ENCODE peak calls at places on chromosomes 5 and 9, in eight cellular contexts. One of them, this sample, is unnamed.

GRCh38 chr9:133609311-133610098 is at the start of gene FAM163B:
- DNase-seq in AML-193: no peak
- DNase-seq in G401: peak; percentile 36
- DNase-seq in activated CD4-positive, alpha-beta T cell treated with anti-CD3 and anti-CD28 coated beads, Interleukin-2, amount 50 U/mL, for 1 hour: peak; percentile 29
- DNase-seq in IMR-90: peak; percentile 22
- DNase-seq in AG04450: no peak
- DNase-seq in NCI-H345: no peak
- DNase-seq in stimulated activated CD4-positive, alpha-beta T cell treated with anti-CD3 and anti-CD28 coated beads, Interleukin-1b, Interleukin-23, amount 100 ng/mL, for 24 hours: no peak
- DNase-seq in this sample: no peak

GRCh38 chr5:139147743-139148079 is 50.5 kb downstream of the SIL1 start:
- DNase-seq in stimulated activated CD4-positive, alpha-beta T cell treated with anti-CD3 and anti-CD28 coated beads, Interleukin-1b, Interleukin-23, amount 100 ng/mL, for 24 hours: no peak
- DNase-seq in G401: peak; percentile 66
- DNase-seq in AML-193: no peak
- DNase-seq in NCI-H345: peak; percentile 74
- DNase-seq in IMR-90: peak; percentile 54
- DNase-seq in activated CD4-positive, alpha-beta T cell treated with anti-CD3 and anti-CD28 coated beads, Interleukin-2, amount 50 U/mL, for 1 hour: no peak
- DNase-seq in AG04450: no peak
- DNase-seq in this sample: peak; percentile 75

GRCh38 chr5:98458004-98458403 is 315.5 kb upstream of the RGMB start:
- DNase-seq in NCI-H345: no peak
- DNase-seq in AML-193: no peak
- DNase-seq in stimulated activated CD4-positive, alpha-beta T cell treated with anti-CD3 and anti-CD28 coated beads, Interleukin-1b, Interleukin-23, amount 100 ng/mL, for 24 hours: no peak
- DNase-seq in AG04450: peak; percentile 44
- DNase-seq in activated CD4-positive, alpha-beta T cell treated with anti-CD3 and anti-CD28 coated beads, Interleukin-2, amount 50 U/mL, for 1 hour: no peak
- DNase-seq in G401: no peak
- DNase-seq in IMR-90: peak; percentile 95
- DNase-seq in this sample: peak; percentile 36

GRCh38 chr5:45109636-45110035 is 300.9 kb downstream of the MRPS30 start:
- DNase-seq in G401: no peak
- DNase-seq in IMR-90: no peak
- DNase-seq in activated CD4-positive, alpha-beta T cell treated with anti-CD3 and anti-CD28 coated beads, Interleukin-2, amount 50 U/mL, for 1 hour: no peak
- DNase-seq in NCI-H345: no peak
- DNase-seq in AG04450: no peak
- DNase-seq in AML-193: no peak
- DNase-seq in stimulated activated CD4-positive, alpha-beta T cell treated with anti-CD3 and anti-CD28 coated beads, Interleukin-1b, Interleukin-23, amount 100 ng/mL, for 24 hours: no peak
- DNase-seq in this sample: no peak

GRCh38 chr5:145244788-145245187 is 590.4 kb downstream of the PRELID2 start:
- DNase-seq in stimulated activated CD4-positive, alpha-beta T cell treated with anti-CD3 and anti-CD28 coated beads, Interleukin-1b, Interleukin-23, amount 100 ng/mL, for 24 hours: no peak
- DNase-seq in AG04450: no peak
- DNase-seq in AML-193: no peak
- DNase-seq in NCI-H345: no peak
- DNase-seq in G401: no peak
- DNase-seq in activated CD4-positive, alpha-beta T cell treated with anti-CD3 and anti-CD28 coated beads, Interleukin-2, amount 50 U/mL, for 1 hour: no peak
- DNase-seq in IMR-90: peak; percentile 66
- DNase-seq in this sample: peak; percentile 8

GRCh38 chr5:7017004-7017770 is 304.0 kb downstream of the TENT4A start:
- DNase-seq in stimulated activated CD4-positive, alpha-beta T cell treated with anti-CD3 and anti-CD28 coated beads, Interleukin-1b, Interleukin-23, amount 100 ng/mL, for 24 hours: no peak
- DNase-seq in NCI-H345: no peak
- DNase-seq in AG04450: no peak
- DNase-seq in AML-193: no peak
- DNase-seq in G401: peak; percentile 31
- DNase-seq in IMR-90: no peak
- DNase-seq in activated CD4-positive, alpha-beta T cell treated with anti-CD3 and anti-CD28 coated beads, Interleukin-2, amount 50 U/mL, for 1 hour: no peak
- DNase-seq in this sample: no peak

GRCh38 chr5:128213340-128213739 is 129.8 kb downstream of the SLC12A2 start:
- DNase-seq in IMR-90: peak; percentile 77
- DNase-seq in G401: peak; percentile 63
- DNase-seq in activated CD4-positive, alpha-beta T cell treated with anti-CD3 and anti-CD28 coated beads, Interleukin-2, amount 50 U/mL, for 1 hour: peak; percentile 25
- DNase-seq in AG04450: no peak
- DNase-seq in NCI-H345: peak; percentile 30
- DNase-seq in AML-193: peak; percentile 25
- DNase-seq in stimulated activated CD4-positive, alpha-beta T cell treated with anti-CD3 and anti-CD28 coated beads, Interleukin-1b, Interleukin-23, amount 100 ng/mL, for 24 hours: no peak
- DNase-seq in this sample: peak; percentile 80

GRCh38 chr9:33924978-33925797 is 108.2 kb downstream of the UBE2R2 start:
- DNase-seq in IMR-90: peak; percentile 54
- DNase-seq in AG04450: peak; percentile 16
- DNase-seq in activated CD4-positive, alpha-beta T cell treated with anti-CD3 and anti-CD28 coated beads, Interleukin-2, amount 50 U/mL, for 1 hour: peak; percentile 10
- DNase-seq in NCI-H345: no peak
- DNase-seq in AML-193: peak; percentile 6
- DNase-seq in stimulated activated CD4-positive, alpha-beta T cell treated with anti-CD3 and anti-CD28 coated beads, Interleukin-1b, Interleukin-23, amount 100 ng/mL, for 24 hours: no peak
- DNase-seq in G401: peak; percentile 85
- DNase-seq in this sample: peak; percentile 41

GRCh38 chr5:462051-462481 is 19.1 kb downstream of the EXOC3 start:
- DNase-seq in IMR-90: no peak
- DNase-seq in activated CD4-positive, alpha-beta T cell treated with anti-CD3 and anti-CD28 coated beads, Interleukin-2, amount 50 U/mL, for 1 hour: no peak
- DNase-seq in G401: no peak
- DNase-seq in stimulated activated CD4-positive, alpha-beta T cell treated with anti-CD3 and anti-CD28 coated beads, Interleukin-1b, Interleukin-23, amount 100 ng/mL, for 24 hours: no peak
- DNase-seq in NCI-H345: no peak
- DNase-seq in AG04450: no peak
- DNase-seq in AML-193: no peak
- DNase-seq in this sample: no peak

GRCh38 chr9:87909310-87910041 is 8.3 kb upstream of the SPATA31C1 start:
- DNase-seq in stimulated activated CD4-positive, alpha-beta T cell treated with anti-CD3 and anti-CD28 coated beads, Interleukin-1b, Interleukin-23, amount 100 ng/mL, for 24 hours: no peak
- DNase-seq in AG04450: no peak
- DNase-seq in activated CD4-positive, alpha-beta T cell treated with anti-CD3 and anti-CD28 coated beads, Interleukin-2, amount 50 U/mL, for 1 hour: no peak
- DNase-seq in AML-193: no peak
- DNase-seq in NCI-H345: no peak
- DNase-seq in G401: no peak
- DNase-seq in IMR-90: no peak
- DNase-seq in this sample: no peak

GRCh38 chr9:36930941-36931340 is 103.1 kb downstream of the PAX5 start:
- DNase-seq in AG04450: no peak
- DNase-seq in IMR-90: no peak
- DNase-seq in stimulated activated CD4-positive, alpha-beta T cell treated with anti-CD3 and anti-CD28 coated beads, Interleukin-1b, Interleukin-23, amount 100 ng/mL, for 24 hours: no peak
- DNase-seq in G401: no peak
- DNase-seq in AML-193: no peak
- DNase-seq in activated CD4-positive, alpha-beta T cell treated with anti-CD3 and anti-CD28 coated beads, Interleukin-2, amount 50 U/mL, for 1 hour: no peak
- DNase-seq in NCI-H345: no peak
- DNase-seq in this sample: no peak

GRCh38 chr9:129111143-129111761 is at the start of gene PTPA:
- DNase-seq in G401: peak; percentile 83
- DNase-seq in AG04450: peak; percentile 53
- DNase-seq in NCI-H345: peak; percentile 93
- DNase-seq in activated CD4-positive, alpha-beta T cell treated with anti-CD3 and anti-CD28 coated beads, Interleukin-2, amount 50 U/mL, for 1 hour: peak; percentile 82
- DNase-seq in IMR-90: peak; percentile 85
- DNase-seq in stimulated activated CD4-positive, alpha-beta T cell treated with anti-CD3 and anti-CD28 coated beads, Interleukin-1b, Interleukin-23, amount 100 ng/mL, for 24 hours: peak; percentile 57
- DNase-seq in AML-193: peak; percentile 68
- DNase-seq in this sample: peak; percentile 62

GRCh38 chr9:104027295-104027694 is 66.8 kb upstream of the SMC2 start:
- DNase-seq in AG04450: no peak
- DNase-seq in IMR-90: no peak
- DNase-seq in stimulated activated CD4-positive, alpha-beta T cell treated with anti-CD3 and anti-CD28 coated beads, Interleukin-1b, Interleukin-23, amount 100 ng/mL, for 24 hours: no peak
- DNase-seq in NCI-H345: peak; percentile 3
- DNase-seq in G401: no peak
- DNase-seq in AML-193: no peak
- DNase-seq in activated CD4-positive, alpha-beta T cell treated with anti-CD3 and anti-CD28 coated beads, Interleukin-2, amount 50 U/mL, for 1 hour: no peak
- DNase-seq in this sample: no peak

GRCh38 chr5:174229640-174230350 is 184.3 kb downstream of the NSG2 start:
- DNase-seq in IMR-90: peak; percentile 4
- DNase-seq in AML-193: no peak
- DNase-seq in G401: no peak
- DNase-seq in AG04450: peak; percentile 38
- DNase-seq in activated CD4-positive, alpha-beta T cell treated with anti-CD3 and anti-CD28 coated beads, Interleukin-2, amount 50 U/mL, for 1 hour: no peak
- DNase-seq in stimulated activated CD4-positive, alpha-beta T cell treated with anti-CD3 and anti-CD28 coated beads, Interleukin-1b, Interleukin-23, amount 100 ng/mL, for 24 hours: no peak
- DNase-seq in NCI-H345: no peak
- DNase-seq in this sample: peak; percentile 94

GRCh38 chr9:5578698-5579085 is 50.2 kb upstream of the RIC1 start:
- DNase-seq in activated CD4-positive, alpha-beta T cell treated with anti-CD3 and anti-CD28 coated beads, Interleukin-2, amount 50 U/mL, for 1 hour: no peak
- DNase-seq in AG04450: no peak
- DNase-seq in NCI-H345: no peak
- DNase-seq in G401: no peak
- DNase-seq in IMR-90: no peak
- DNase-seq in AML-193: no peak
- DNase-seq in stimulated activated CD4-positive, alpha-beta T cell treated with anti-CD3 and anti-CD28 coated beads, Interleukin-1b, Interleukin-23, amount 100 ng/mL, for 24 hours: no peak
- DNase-seq in this sample: no peak

GRCh38 chr5:6402939-6403338 is 24.6 kb upstream of the MED10 start:
- DNase-seq in IMR-90: no peak
- DNase-seq in activated CD4-positive, alpha-beta T cell treated with anti-CD3 and anti-CD28 coated beads, Interleukin-2, amount 50 U/mL, for 1 hour: no peak
- DNase-seq in stimulated activated CD4-positive, alpha-beta T cell treated with anti-CD3 and anti-CD28 coated beads, Interleukin-1b, Interleukin-23, amount 100 ng/mL, for 24 hours: no peak
- DNase-seq in AG04450: no peak
- DNase-seq in AML-193: no peak
- DNase-seq in G401: no peak
- DNase-seq in NCI-H345: no peak
- DNase-seq in this sample: no peak

GRCh38 chr5:81202652-81203051 is 30.5 kb upstream of the CKMT2 start:
- DNase-seq in G401: no peak
- DNase-seq in AG04450: no peak
- DNase-seq in activated CD4-positive, alpha-beta T cell treated with anti-CD3 and anti-CD28 coated beads, Interleukin-2, amount 50 U/mL, for 1 hour: no peak
- DNase-seq in stimulated activated CD4-positive, alpha-beta T cell treated with anti-CD3 and anti-CD28 coated beads, Interleukin-1b, Interleukin-23, amount 100 ng/mL, for 24 hours: no peak
- DNase-seq in AML-193: no peak
- DNase-seq in NCI-H345: no peak
- DNase-seq in IMR-90: peak; percentile 14
- DNase-seq in this sample: no peak

GRCh38 chr9:14652729-14653377 is 40.4 kb downstream of the ZDHHC21 start:
- DNase-seq in IMR-90: peak; percentile 24
- DNase-seq in AML-193: peak; percentile 43
- DNase-seq in activated CD4-positive, alpha-beta T cell treated with anti-CD3 and anti-CD28 coated beads, Interleukin-2, amount 50 U/mL, for 1 hour: no peak
- DNase-seq in stimulated activated CD4-positive, alpha-beta T cell treated with anti-CD3 and anti-CD28 coated beads, Interleukin-1b, Interleukin-23, amount 100 ng/mL, for 24 hours: no peak
- DNase-seq in AG04450: no peak
- DNase-seq in NCI-H345: peak; percentile 24
- DNase-seq in G401: peak; percentile 56
- DNase-seq in this sample: no peak

GRCh38 chr9:6443661-6444060 is 30.7 kb downstream of the UHRF2 start:
- DNase-seq in AML-193: no peak
- DNase-seq in IMR-90: no peak
- DNase-seq in stimulated activated CD4-positive, alpha-beta T cell treated with anti-CD3 and anti-CD28 coated beads, Interleukin-1b, Interleukin-23, amount 100 ng/mL, for 24 hours: no peak
- DNase-seq in G401: no peak
- DNase-seq in AG04450: no peak
- DNase-seq in activated CD4-positive, alpha-beta T cell treated with anti-CD3 and anti-CD28 coated beads, Interleukin-2, amount 50 U/mL, for 1 hour: no peak
- DNase-seq in NCI-H345: no peak
- DNase-seq in this sample: no peak

GRCh38 chr5:6759401-6759800 is 46.2 kb downstream of the TENT4A start:
- DNase-seq in stimulated activated CD4-positive, alpha-beta T cell treated with anti-CD3 and anti-CD28 coated beads, Interleukin-1b, Interleukin-23, amount 100 ng/mL, for 24 hours: no peak
- DNase-seq in NCI-H345: no peak
- DNase-seq in IMR-90: no peak
- DNase-seq in AML-193: no peak
- DNase-seq in activated CD4-positive, alpha-beta T cell treated with anti-CD3 and anti-CD28 coated beads, Interleukin-2, amount 50 U/mL, for 1 hour: no peak
- DNase-seq in AG04450: no peak
- DNase-seq in G401: no peak
- DNase-seq in this sample: no peak

GRCh38 chr5:133290669-133291235 is 238.9 kb downstream of the HSPA4 start:
- DNase-seq in stimulated activated CD4-positive, alpha-beta T cell treated with anti-CD3 and anti-CD28 coated beads, Interleukin-1b, Interleukin-23, amount 100 ng/mL, for 24 hours: no peak
- DNase-seq in AML-193: no peak
- DNase-seq in G401: no peak
- DNase-seq in IMR-90: no peak
- DNase-seq in AG04450: no peak
- DNase-seq in NCI-H345: peak; percentile 63
- DNase-seq in activated CD4-positive, alpha-beta T cell treated with anti-CD3 and anti-CD28 coated beads, Interleukin-2, amount 50 U/mL, for 1 hour: no peak
- DNase-seq in this sample: no peak

GRCh38 chr5:4065472-4066320 is 470.1 kb downstream of the IRX1 start:
- DNase-seq in IMR-90: no peak
- DNase-seq in G401: no peak
- DNase-seq in NCI-H345: no peak
- DNase-seq in AG04450: no peak
- DNase-seq in AML-193: no peak
- DNase-seq in activated CD4-positive, alpha-beta T cell treated with anti-CD3 and anti-CD28 coated beads, Interleukin-2, amount 50 U/mL, for 1 hour: no peak
- DNase-seq in stimulated activated CD4-positive, alpha-beta T cell treated with anti-CD3 and anti-CD28 coated beads, Interleukin-1b, Interleukin-23, amount 100 ng/mL, for 24 hours: no peak
- DNase-seq in this sample: no peak

GRCh38 chr5:93532370-93532769 is 48.6 kb downstream of the NR2F1-AS1 start:
- DNase-seq in IMR-90: peak; percentile 94
- DNase-seq in G401: peak; percentile 77
- DNase-seq in AG04450: peak; percentile 71
- DNase-seq in NCI-H345: no peak
- DNase-seq in AML-193: peak; percentile 9
- DNase-seq in activated CD4-positive, alpha-beta T cell treated with anti-CD3 and anti-CD28 coated beads, Interleukin-2, amount 50 U/mL, for 1 hour: no peak
- DNase-seq in stimulated activated CD4-positive, alpha-beta T cell treated with anti-CD3 and anti-CD28 coated beads, Interleukin-1b, Interleukin-23, amount 100 ng/mL, for 24 hours: no peak
- DNase-seq in this sample: peak; percentile 99

GRCh38 chr5:10254686-10255085 is 4.6 kb downstream of the CCT5 start:
- DNase-seq in IMR-90: no peak
- DNase-seq in NCI-H345: no peak
- DNase-seq in AG04450: no peak
- DNase-seq in G401: no peak
- DNase-seq in stimulated activated CD4-positive, alpha-beta T cell treated with anti-CD3 and anti-CD28 coated beads, Interleukin-1b, Interleukin-23, amount 100 ng/mL, for 24 hours: no peak
- DNase-seq in AML-193: no peak
- DNase-seq in activated CD4-positive, alpha-beta T cell treated with anti-CD3 and anti-CD28 coated beads, Interleukin-2, amount 50 U/mL, for 1 hour: no peak
- DNase-seq in this sample: no peak

GRCh38 chr9:91659529-91660294 is 236.1 kb upstream of the NFIL3 start:
- DNase-seq in NCI-H345: peak; percentile 27
- DNase-seq in AML-193: no peak
- DNase-seq in stimulated activated CD4-positive, alpha-beta T cell treated with anti-CD3 and anti-CD28 coated beads, Interleukin-1b, Interleukin-23, amount 100 ng/mL, for 24 hours: no peak
- DNase-seq in IMR-90: peak; percentile 55
- DNase-seq in G401: peak; percentile 4
- DNase-seq in activated CD4-positive, alpha-beta T cell treated with anti-CD3 and anti-CD28 coated beads, Interleukin-2, amount 50 U/mL, for 1 hour: no peak
- DNase-seq in AG04450: peak; percentile 20
- DNase-seq in this sample: peak; percentile 8

GRCh38 chr5:148085934-148086333 is 22.2 kb downstream of the SPINK5 start:
- DNase-seq in AML-193: no peak
- DNase-seq in activated CD4-positive, alpha-beta T cell treated with anti-CD3 and anti-CD28 coated beads, Interleukin-2, amount 50 U/mL, for 1 hour: no peak
- DNase-seq in NCI-H345: no peak
- DNase-seq in AG04450: no peak
- DNase-seq in IMR-90: peak; percentile 0
- DNase-seq in stimulated activated CD4-positive, alpha-beta T cell treated with anti-CD3 and anti-CD28 coated beads, Interleukin-1b, Interleukin-23, amount 100 ng/mL, for 24 hours: no peak
- DNase-seq in G401: no peak
- DNase-seq in this sample: no peak

GRCh38 chr9:35776018-35776417 is 15.4 kb upstream of the NPR2 start:
- DNase-seq in AML-193: no peak
- DNase-seq in NCI-H345: peak; percentile 92
- DNase-seq in IMR-90: no peak
- DNase-seq in G401: no peak
- DNase-seq in AG04450: no peak
- DNase-seq in activated CD4-positive, alpha-beta T cell treated with anti-CD3 and anti-CD28 coated beads, Interleukin-2, amount 50 U/mL, for 1 hour: no peak
- DNase-seq in stimulated activated CD4-positive, alpha-beta T cell treated with anti-CD3 and anti-CD28 coated beads, Interleukin-1b, Interleukin-23, amount 100 ng/mL, for 24 hours: no peak
- DNase-seq in this sample: no peak

GRCh38 chr9:127667127-127667844 is 39.5 kb upstream of the CFAP157 start:
- DNase-seq in activated CD4-positive, alpha-beta T cell treated with anti-CD3 and anti-CD28 coated beads, Interleukin-2, amount 50 U/mL, for 1 hour: no peak
- DNase-seq in NCI-H345: no peak
- DNase-seq in IMR-90: peak; percentile 12
- DNase-seq in stimulated activated CD4-positive, alpha-beta T cell treated with anti-CD3 and anti-CD28 coated beads, Interleukin-1b, Interleukin-23, amount 100 ng/mL, for 24 hours: no peak
- DNase-seq in AG04450: no peak
- DNase-seq in G401: no peak
- DNase-seq in AML-193: no peak
- DNase-seq in this sample: no peak

GRCh38 chr5:138029501-138029900 is 3.4 kb downstream of the FAM13B start:
- DNase-seq in AG04450: no peak
- DNase-seq in G401: no peak
- DNase-seq in activated CD4-positive, alpha-beta T cell treated with anti-CD3 and anti-CD28 coated beads, Interleukin-2, amount 50 U/mL, for 1 hour: no peak
- DNase-seq in stimulated activated CD4-positive, alpha-beta T cell treated with anti-CD3 and anti-CD28 coated beads, Interleukin-1b, Interleukin-23, amount 100 ng/mL, for 24 hours: no peak
- DNase-seq in NCI-H345: no peak
- DNase-seq in IMR-90: no peak
- DNase-seq in AML-193: no peak
- DNase-seq in this sample: no peak

GRCh38 chr5:45694255-45694834 is 1.8 kb downstream of the HCN1 start:
- DNase-seq in IMR-90: no peak
- DNase-seq in AML-193: no peak
- DNase-seq in activated CD4-positive, alpha-beta T cell treated with anti-CD3 and anti-CD28 coated beads, Interleukin-2, amount 50 U/mL, for 1 hour: no peak
- DNase-seq in AG04450: no peak
- DNase-seq in G401: peak; percentile 55
- DNase-seq in NCI-H345: no peak
- DNase-seq in stimulated activated CD4-positive, alpha-beta T cell treated with anti-CD3 and anti-CD28 coated beads, Interleukin-1b, Interleukin-23, amount 100 ng/mL, for 24 hours: no peak
- DNase-seq in this sample: no peak

GRCh38 chr9:109416135-109416706 is 81.9 kb downstream of the PTPN3 start:
- DNase-seq in IMR-90: no peak
- DNase-seq in activated CD4-positive, alpha-beta T cell treated with anti-CD3 and anti-CD28 coated beads, Interleukin-2, amount 50 U/mL, for 1 hour: no peak
- DNase-seq in AML-193: no peak
- DNase-seq in stimulated activated CD4-positive, alpha-beta T cell treated with anti-CD3 and anti-CD28 coated beads, Interleukin-1b, Interleukin-23, amount 100 ng/mL, for 24 hours: no peak
- DNase-seq in G401: no peak
- DNase-seq in AG04450: no peak
- DNase-seq in NCI-H345: no peak
- DNase-seq in this sample: no peak

GRCh38 chr5:134465856-134466240 is 54.2 kb upstream of the CDKN2AIPNL start:
- DNase-seq in IMR-90: peak; percentile 90
- DNase-seq in stimulated activated CD4-positive, alpha-beta T cell treated with anti-CD3 and anti-CD28 coated beads, Interleukin-1b, Interleukin-23, amount 100 ng/mL, for 24 hours: peak; percentile 32
- DNase-seq in activated CD4-positive, alpha-beta T cell treated with anti-CD3 and anti-CD28 coated beads, Interleukin-2, amount 50 U/mL, for 1 hour: peak; percentile 26
- DNase-seq in G401: peak; percentile 72
- DNase-seq in AG04450: peak; percentile 72
- DNase-seq in NCI-H345: peak; percentile 73
- DNase-seq in AML-193: peak; percentile 33
- DNase-seq in this sample: peak; percentile 68